ENCODE peak calls at places on chromosomes 3 and 15, in eight cellular contexts. X, L, W, O, U, M, P and A are unnamed samples.

GRCh38 chr15:80929225-80929624 is 60.4 kb downstream of the MESD start:
- DNase-seq in X (peak; percentile 72), L (no peak), W (no peak), O (no peak), U (no peak), M (no peak), P (no peak), A (no peak)

GRCh38 chr3:45225465-45226205 is 452 bp downstream of the TMEM158 start:
- DNase-seq in X (no peak), L (peak; percentile 46), W (no peak), O (peak; percentile 33), U (peak; percentile 39), M (peak; percentile 61), P (peak; percentile 63), A (no peak)

GRCh38 chr3:157073810-157074209 is 86.1 kb downstream of the CCNL1 start:
- DNase-seq in X (peak; percentile 71), L (peak; percentile 41), W (no peak), O (peak; percentile 59), U (no peak), M (no peak), P (no peak), A (no peak)

GRCh38 chr3:52682016-52682415 is 3.7 kb downstream of the PBRM1 start:
- DNase-seq in X (peak; percentile 76), L (peak; percentile 90), W (peak; percentile 46), O (peak; percentile 84), U (no peak), M (no peak), P (no peak), A (no peak)

GRCh38 chr15:69973102-69973714 is 124.5 kb downstream of the TLE3 start:
- DNase-seq in X (peak; percentile 36), L (peak; percentile 71), W (no peak), O (peak; percentile 38), U (no peak), M (no peak), P (no peak), A (peak; percentile 53)

GRCh38 chr3:182621435-182622240 is 171.7 kb upstream of the ATP11B start:
- DNase-seq in X (no peak), L (peak; percentile 13), W (no peak), O (no peak), U (no peak), M (no peak), P (no peak), A (no peak)

GRCh38 chr3:52022323-52023100 is 26.8 kb upstream of the RPL29 start:
- DNase-seq in X (no peak), L (no peak), W (no peak), O (no peak), U (no peak), M (no peak), P (peak; percentile 82), A (no peak)

GRCh38 chr3:118501152-118501551 is 533.5 kb downstream of the IGSF11 start:
- DNase-seq in X (peak; percentile 12), L (no peak), W (peak; percentile 64), O (peak; percentile 18), U (no peak), M (no peak), P (peak; percentile 76), A (peak; percentile 6)

GRCh38 chr15:65342493-65342892 is 35.3 kb downstream of the IGDCC3 start:
- DNase-seq in X (no peak), L (no peak), W (no peak), O (no peak), U (no peak), M (no peak), P (no peak), A (no peak)

GRCh38 chr3:46360904-46361303 is 7.0 kb downstream of the CCR2 start:
- DNase-seq in X (no peak), L (no peak), W (no peak), O (no peak), U (no peak), M (no peak), P (peak; percentile 53), A (no peak)

GRCh38 chr3:196741401-196741761 is 1.7 kb downstream of the PAK2 start:
- DNase-seq in X (peak; percentile 16), L (no peak), W (no peak), O (no peak), U (no peak), M (no peak), P (no peak), A (no peak)

GRCh38 chr15:76155742-76156141 is 96.0 kb downstream of the TMEM266 start:
- DNase-seq in X (no peak), L (no peak), W (no peak), O (no peak), U (no peak), M (no peak), P (no peak), A (no peak)

GRCh38 chr15:98648654-98649537 is 557 bp downstream of the IGF1R start:
- DNase-seq in X (peak; percentile 58), L (peak; percentile 47), W (peak; percentile 64), O (peak; percentile 68), U (peak; percentile 50), M (peak; percentile 65), P (peak; percentile 87), A (no peak)

GRCh38 chr15:69469467-69470191 is 17.0 kb downstream of the RPLP1 start:
- DNase-seq in X (no peak), L (peak; percentile 47), W (peak; percentile 11), O (no peak), U (no peak), M (no peak), P (no peak), A (no peak)

GRCh38 chr3:13686332-13686731 is 137.4 kb downstream of the FBLN2 start:
- DNase-seq in X (no peak), L (no peak), W (no peak), O (no peak), U (no peak), M (no peak), P (no peak), A (no peak)

GRCh38 chr15:84685304-84685703 is 27.3 kb upstream of the NMB start:
- DNase-seq in X (peak; percentile 84), L (peak; percentile 91), W (no peak), O (peak; percentile 86), U (no peak), M (no peak), P (peak; percentile 80), A (no peak)

GRCh38 chr15:71709808-71710418 is 100.4 kb upstream of the NR2E3 start:
- DNase-seq in X (no peak), L (no peak), W (no peak), O (no peak), U (no peak), M (no peak), P (no peak), A (no peak)

GRCh38 chr15:95169701-95170459 is 938.5 kb downstream of the MCTP2 start:
- DNase-seq in X (no peak), L (no peak), W (no peak), O (peak; percentile 30), U (no peak), M (no peak), P (no peak), A (no peak)

GRCh38 chr15:56249080-56249479 is 5.4 kb upstream of the RFX7 start:
- DNase-seq in X (peak; percentile 63), L (peak; percentile 87), W (no peak), O (peak; percentile 75), U (no peak), M (no peak), P (no peak), A (peak; percentile 47)

GRCh38 chr3:32121137-32121536 is 14.7 kb downstream of the GPD1L start:
- DNase-seq in X (no peak), L (no peak), W (no peak), O (no peak), U (no peak), M (no peak), P (no peak), A (no peak)

GRCh38 chr3:75341324-75342067 is 322.6 kb upstream of the FRG2C start:
- DNase-seq in X (no peak), L (peak; percentile 1), W (no peak), O (no peak), U (no peak), M (no peak), P (no peak), A (no peak)
- H3K4me3 ChIP-seq in X (no peak overlapping the region), L (no peak overlapping the region), W (no peak overlapping the region), O (no peak overlapping the region), U (no peak overlapping the region), M (no peak overlapping the region), P (no peak overlapping the region), A (no peak overlapping the region)

DNA sequence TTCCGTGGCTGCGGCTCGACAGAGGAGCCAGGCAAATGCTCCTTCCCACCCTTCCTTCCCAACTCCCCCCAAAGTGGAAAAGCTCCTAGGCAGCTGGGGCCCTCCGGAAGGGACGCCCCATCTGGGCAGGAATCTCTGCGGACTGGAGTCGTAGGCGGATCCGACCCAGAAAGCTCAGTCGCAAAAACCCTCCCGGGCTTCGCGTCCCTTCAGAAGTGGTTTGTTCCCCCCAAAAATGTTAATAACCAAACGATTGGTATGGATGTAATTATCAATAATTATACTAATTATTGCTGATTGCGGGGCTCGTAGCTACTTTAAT is 3.8 kb downstream of the RNU6-1 start:
- DNase-seq in X (no peak), L (no peak), W (no peak), O (no peak), U (no peak), M (no peak), P (no peak), A (no peak)
- H3K4me3 ChIP-seq in X (peak overlapping the region; percentile 29), L (peak overlapping the region; percentile 34), W (peak overlapping the region; percentile 22), O (peak overlapping the region; percentile 38), U (peak overlapping the region; percentile 63), M (peak overlapping the region; percentile 61), P (peak overlapping the region; percentile 50), A (no peak overlapping the region)

GRCh38 chr3:173397161-173398110 is at the start of gene NLGN1:
- DNase-seq in X (peak; percentile 83), L (peak; percentile 70), W (peak; percentile 49), O (peak; percentile 78), U (no peak), M (no peak), P (peak; percentile 90), A (no peak)

GRCh38 chr3:173396191-173397041 is 1.1 kb upstream of the NLGN1 start:
- DNase-seq in X (peak; percentile 27), L (no peak), W (no peak), O (peak; percentile 5), U (no peak), M (no peak), P (no peak), A (no peak)

GRCh38 chr3:173395412-173396181 is 1.9 kb upstream of the NLGN1 start:
- DNase-seq in X (peak; percentile 92), L (peak; percentile 44), W (peak; percentile 72), O (peak; percentile 83), U (peak; percentile 25), M (peak; percentile 57), P (peak; percentile 94), A (peak; percentile 74)

GRCh38 chr3:173399001-173399400 is 1.5 kb downstream of the NLGN1 start:
- DNase-seq in X (peak; percentile 3), L (no peak), W (no peak), O (no peak), U (no peak), M (no peak), P (no peak), A (no peak)

DNA sequence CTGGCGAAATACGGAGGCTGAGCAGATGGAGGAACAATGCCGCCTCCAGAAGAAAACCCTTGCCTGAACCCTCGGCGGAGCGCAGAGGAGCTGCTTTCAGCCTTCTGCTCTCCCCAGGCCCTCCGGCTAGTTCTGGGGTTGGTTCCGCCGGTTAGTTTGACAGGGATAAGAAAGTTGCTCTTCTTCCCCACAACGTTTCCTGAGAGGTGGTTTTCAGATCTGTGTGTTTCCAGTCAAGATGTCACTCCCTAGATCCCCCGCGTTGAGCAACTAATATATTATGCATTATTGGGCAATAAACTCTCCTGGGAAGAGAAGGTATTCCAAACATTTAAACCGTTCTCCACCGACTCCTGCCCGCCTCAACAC is 551 bp downstream of the NLGN1 start:
- DNase-seq in X (no peak), L (peak; percentile 40), W (no peak), O (peak; percentile 58), U (no peak), M (no peak), P (no peak), A (no peak)
- H3K4me3 ChIP-seq in X (peak overlapping the region; percentile 71), L (peak overlapping the region; percentile 51), W (peak overlapping the region; percentile 49), O (peak overlapping the region; percentile 66), U (no peak overlapping the region), M (no peak overlapping the region), P (peak overlapping the region; percentile 63), A (no peak overlapping the region)

GRCh38 chr3:89180334-89180733 is 72.9 kb downstream of the EPHA3 start:
- DNase-seq in X (peak; percentile 14), L (peak; percentile 33), W (no peak), O (peak; percentile 6), U (no peak), M (no peak), P (no peak), A (no peak)
- H3K4me3 ChIP-seq in X (no peak overlapping the region), L (no peak overlapping the region), W (no peak overlapping the region), O (no peak overlapping the region), U (no peak overlapping the region), M (no peak overlapping the region), P (no peak overlapping the region), A (no peak overlapping the region)